ENCODE peak calls at places on chromosomes 5 and 9, in six cellular contexts. N is HepG2; Y is substantia nigra; J is GOT3; A is stimulated activated CD4-positive, alpha-beta T cell treated with anti-CD3 and anti-CD28 coated beads, Interleukin-1b, Interleukin-23, amount 100 ng/mL, for 24 hours; G is stimulated activated CD8-positive, alpha-beta memory T cell treated with anti-CD3 and anti-CD28 coated beads, Interleukin-15, amount 100 ng/mL, for 4 hours. P is an unnamed sample.

GRCh38 chr9:121394292-121394691 is 24.2 kb upstream of the STOM start:
- DNase-seq in G (no peak), N (no peak), A (no peak), Y (no peak), J (no peak), P (no peak)

GRCh38 chr5:66992547-66992946 is 204.1 kb downstream of the CD180 start:
- DNase-seq in G (no peak), J (no peak), Y (no peak), N (no peak), A (no peak), P (no peak)

GRCh38 chr9:33472171-33472920 is 1.4 kb downstream of the NOL6 start:
- DNase-seq in N (no peak), J (no peak), A (no peak), Y (no peak), G (no peak), P (no peak)

GRCh38 chr9:9299134-9299533 is 1313.7 kb downstream of the PTPRD start:
- DNase-seq in J (no peak), Y (no peak), A (no peak), G (no peak), N (no peak), P (no peak)

GRCh38 chr5:51652980-51653379 is 269.7 kb downstream of the ISL1 start:
- DNase-seq in A (no peak), G (no peak), N (no peak), Y (no peak), J (no peak), P (peak; percentile 28)

GRCh38 chr9:89440951-89441654 is 56.8 kb downstream of the SEMA4D start:
- DNase-seq in Y (no peak), A (no peak), G (no peak), J (no peak), N (no peak), P (no peak)

GRCh38 chr5:17305964-17306725 is 88.7 kb downstream of the BASP1 start:
- DNase-seq in J (no peak), Y (no peak), N (peak; percentile 9), G (no peak), A (no peak), P (peak; percentile 26)

GRCh38 chr9:122819791-122820489 is 8.4 kb downstream of the PDCL start:
- DNase-seq in J (no peak), Y (no peak), A (no peak), N (no peak), G (no peak), P (no peak)

GRCh38 chr9:121233906-121234901 is 32.5 kb upstream of the RAB14 start:
- DNase-seq in A (no peak), J (no peak), G (no peak), N (no peak), Y (no peak), P (no peak)

GRCh38 chr5:134577022-134577795 is 51.7 kb downstream of the JADE2 start:
- DNase-seq in J (peak; percentile 51), Y (no peak), A (no peak), N (no peak), G (no peak), P (peak; percentile 52)

GRCh38 chr5:6525910-6526309 is 77.3 kb downstream of the UBE2QL1 start:
- DNase-seq in A (no peak), Y (no peak), G (no peak), N (peak; percentile 21), J (no peak), P (peak; percentile 17)

GRCh38 chr5:104353371-104353770 is 790.8 kb upstream of the NUDT12 start:
- DNase-seq in N (no peak), Y (no peak), A (no peak), J (no peak), G (no peak), P (no peak)

GRCh38 chr5:173200356-173200755 is 34.6 kb downstream of the NKX2-5 start:
- DNase-seq in J (no peak), A (no peak), Y (no peak), N (no peak), G (no peak), P (no peak)

GRCh38 chr5:3317051-3317795 is 278.4 kb upstream of the IRX1 start:
- DNase-seq in J (no peak), A (no peak), Y (no peak), G (no peak), N (no peak), P (no peak)

GRCh38 chr9:13278368-13279246 is 885 bp downstream of the MPDZ start:
- DNase-seq in Y (peak; percentile 86), G (no peak), J (no peak), A (no peak), N (peak; percentile 37), P (no peak)

GRCh38 chr5:79259810-79260209 is 23.9 kb downstream of the JMY start:
- DNase-seq in J (no peak), Y (no peak), G (no peak), N (no peak), A (no peak), P (no peak)

GRCh38 chr9:21549251-21549765 is 67.2 kb upstream of the IFNE start:
- DNase-seq in N (no peak), G (no peak), Y (no peak), J (no peak), A (no peak), P (peak; percentile 27)

GRCh38 chr5:343461-344401 is 22.2 kb downstream of the AHRR start:
- DNase-seq in J (no peak), A (peak; percentile 42), Y (no peak), G (peak; percentile 23), N (peak; percentile 9), P (peak; percentile 54)

GRCh38 chr5:98341711-98342042 is 431.8 kb upstream of the RGMB start:
- DNase-seq in J (no peak), A (no peak), G (no peak), Y (no peak), N (no peak), P (no peak)

GRCh38 chr5:78640622-78641021 is 8.0 kb downstream of the LHFPL2 start:
- DNase-seq in J (no peak), N (peak; percentile 13), G (no peak), Y (no peak), A (no peak), P (no peak)

GRCh38 chr5:143259254-143259605 is 144.3 kb downstream of the NR3C1 start:
- DNase-seq in G (no peak), A (no peak), N (no peak), Y (no peak), J (no peak), P (no peak)

GRCh38 chr9:15635752-15636151 is 82.9 kb downstream of the CCDC171 start:
- DNase-seq in N (no peak), Y (no peak), J (no peak), A (no peak), G (no peak), P (no peak)

P was measured in Calu3.